ENCODE peak calls at places on chromosomes 13 and 19, in nine cellular contexts. K is LoVo, R is psoas muscle, G is cardiac muscle cell, J is MCF 10A, B is GM18507, L is sciatic nerve, W is hepatic stellate cell, E is HAP-1. T is an unnamed sample.

GRCh38 chr13:109610517-109610916 is 175.9 kb downstream of the IRS2 start:
- DNase-seq in K (no peak), L (no peak), W (peak; percentile 5), R (peak; percentile 62), E (no peak), J (peak; percentile 48), G (peak; percentile 27), B (no peak), T (no peak)

GRCh38 chr19:7401694-7402093 is 53.0 kb downstream of the ARHGEF18 start:
- DNase-seq in E (no peak), J (no peak), L (no peak), G (no peak), K (no peak), W (no peak), R (no peak), B (no peak), T (no peak)

GRCh38 chr19:5048727-5049553 is 80.0 kb downstream of the KDM4B start:
- DNase-seq in R (no peak), W (peak; percentile 91), B (no peak), G (no peak), L (no peak), E (no peak), J (peak; percentile 17), K (no peak), T (no peak)

GRCh38 chr19:3029070-3029923 is at the start of gene TLE2:
- DNase-seq in K (peak; percentile 13), E (no peak), G (peak; percentile 39), B (no peak), J (no peak), W (no peak), R (no peak), L (no peak), T (no peak)

GRCh38 chr19:41214161-41214560 is 4.9 kb upstream of the AXL start:
- DNase-seq in L (no peak), J (no peak), K (no peak), W (no peak), E (no peak), R (no peak), B (no peak), G (no peak), T (no peak)

GRCh38 chr13:114283581-114283980 is 2.2 kb downstream of the UPF3A start:
- DNase-seq in G (peak; percentile 13), J (no peak), W (no peak), E (no peak), L (no peak), B (no peak), R (no peak), K (no peak), T (no peak)

GRCh38 chr13:27962982-27963381 is 6.1 kb downstream of the CDX2 start:
- DNase-seq in B (no peak), G (no peak), R (no peak), J (no peak), W (no peak), E (no peak), K (no peak), L (no peak), T (no peak)

GRCh38 chr19:17854061-17854460 is 5.6 kb upstream of the RPL18A start:
- DNase-seq in G (no peak), R (no peak), K (no peak), E (no peak), J (no peak), W (no peak), B (no peak), L (no peak), T (no peak)

GRCh38 chr13:110312669-110313031 is 5.6 kb downstream of the COL4A2 start:
- DNase-seq in L (no peak), E (no peak), R (no peak), K (peak; percentile 35), J (peak; percentile 20), W (peak; percentile 77), B (no peak), G (no peak), T (no peak)

GRCh38 chr19:23305555-23305954 is 55.4 kb upstream of the ZNF724 start:
- DNase-seq in J (no peak), R (no peak), W (no peak), E (no peak), G (no peak), K (no peak), B (no peak), L (no peak), T (no peak)

GRCh38 chr13:30791354-30791921 is 56.1 kb downstream of the ALOX5AP start:
- DNase-seq in W (no peak), E (no peak), G (no peak), L (peak; percentile 78), K (no peak), R (no peak), B (no peak), J (no peak), T (no peak)

GRCh38 chr19:49823472-49823871 is 5.4 kb downstream of the MED25 start:
- DNase-seq in E (no peak), K (no peak), B (no peak), R (no peak), G (no peak), J (no peak), L (no peak), W (no peak), T (no peak)

GRCh38 chr13:23678768-23679167 is 108.6 kb downstream of the TNFRSF19 start:
- DNase-seq in L (no peak), B (no peak), G (no peak), R (no peak), W (no peak), J (no peak), E (no peak), K (no peak), T (no peak)

GRCh38 chr19:46049597-46049996 is 8.8 kb upstream of the IGFL4 start:
- DNase-seq in B (no peak), L (no peak), W (no peak), R (no peak), E (peak; percentile 49), G (no peak), K (no peak), J (no peak), T (no peak)

GRCh38 chr13:73767747-73768315 is 366.4 kb downstream of the KLF12 start:
- DNase-seq in L (no peak), G (no peak), E (peak; percentile 53), J (peak; percentile 16), B (no peak), W (peak; percentile 11), K (no peak), R (no peak), T (no peak)

GRCh38 chr13:49454388-49455015 is 10.4 kb downstream of the SETDB2 start:
- DNase-seq in R (no peak), G (no peak), K (no peak), E (no peak), B (peak; percentile 20), L (no peak), J (no peak), W (peak; percentile 17), T (no peak)

GRCh38 chr13:77729502-77730221 is 32.2 kb downstream of the SLAIN1 start:
- DNase-seq in K (no peak), J (no peak), G (no peak), W (no peak), R (no peak), B (no peak), L (no peak), E (peak; percentile 26), T (no peak)

GRCh38 chr13:20114066-20114465 is 46.8 kb downstream of the GJA3 start:
- DNase-seq in B (no peak), E (no peak), K (no peak), W (no peak), J (no peak), G (no peak), R (no peak), L (no peak), T (no peak)

GRCh38 chr19:35354898-35355297 is 3.4 kb upstream of the FFAR3 start:
- DNase-seq in W (no peak), L (peak; percentile 13), B (no peak), E (no peak), J (no peak), K (no peak), R (no peak), G (no peak), T (no peak)

GRCh38 chr13:107642841-107643240 is 572.5 kb downstream of the LIG4 start:
- DNase-seq in B (no peak), G (no peak), L (no peak), W (no peak), K (no peak), J (no peak), R (no peak), E (no peak), T (no peak)

GRCh38 chr13:99434258-99434788 is 66.9 kb upstream of the TM9SF2 start:
- DNase-seq in J (no peak), R (no peak), E (no peak), L (no peak), K (no peak), B (no peak), W (no peak), G (no peak), T (no peak)

T was measured in skeletal muscle cell.